ENCODE peak calls at places on chromosomes 4 and X, in ten cellular contexts. Z, K, W, T, Q, L, C, U, R and E are unnamed samples. For H3K36me3, the result is how much of the 10 kb centered on the place peaks cover.

GRCh38 chrX:144709841-144710240 is 537.5 kb upstream of the SPANXN1 start:
- DNase-seq in Z (no peak), K (no peak), W (no peak), T (no peak), Q (no peak), L (no peak), C (no peak), U (no peak), R (no peak), E (no peak)

GRCh38 chr4:133147365-133147821 is 1.7 kb upstream of the PCDH10 start:
- DNase-seq in Z (peak), K (no peak), W (no peak), T (no peak), Q (no peak), L (no peak), C (peak), U (no peak), R (no peak), E (no peak)

GRCh38 chr4:24024157-24024556 is 134.3 kb upstream of the PPARGC1A start:
- DNase-seq in Z (no peak), K (no peak), W (no peak), T (peak), Q (no peak), L (no peak), C (no peak), U (no peak), R (no peak), E (no peak)

GRCh38 chr4:161279095-161279494 is 884.7 kb downstream of the FSTL5 start:
- DNase-seq in Z (no peak), K (no peak), W (no peak), T (no peak), Q (no peak), L (no peak), C (no peak), U (no peak), R (no peak), E (no peak)

GRCh38 chr4:165748321-165748720 is 124.7 kb upstream of the TLL1 start:
- DNase-seq in Z (no peak), K (no peak), W (no peak), T (no peak), Q (no peak), L (no peak), C (no peak), U (no peak), R (no peak), E (no peak)

GRCh38 chrX:155112171-155112570 is 40.9 kb downstream of the BRCC3 start:
- DNase-seq in Z (no peak), K (no peak), W (no peak), T (no peak), Q (no peak), L (no peak), C (no peak), U (no peak), R (no peak), E (no peak)

GRCh38 chrX:74178536-74178935 is 125.4 kb upstream of the ZCCHC13 start:
- DNase-seq in Z (peak), K (no peak), W (no peak), T (no peak), Q (no peak), L (no peak), C (no peak), U (no peak), R (no peak), E (no peak)

GRCh38 chr4:110550260-110550659 is 72.6 kb downstream of the PITX2 start:
- DNase-seq in Z (no peak), K (no peak), W (no peak), T (peak), Q (no peak), L (no peak), C (peak), U (no peak), R (no peak), E (no peak)

GRCh38 chrX:9788908-9789307 is 2.7 kb downstream of the SHROOM2 start:
- DNase-seq in Z (no peak), K (no peak), W (no peak), T (peak), Q (no peak), L (no peak), C (peak), U (no peak), R (no peak), E (no peak)

GRCh38 chrX:23515028-23515427 is 152.3 kb upstream of the PRDX4 start:
- DNase-seq in Z (no peak), K (no peak), W (no peak), T (no peak), Q (no peak), L (no peak), C (no peak), U (no peak), R (no peak), E (no peak)

GRCh38 chr4:99624141-99624719 is 33.4 kb downstream of the C4orf54 start:
- DNase-seq in Z (peak), K (no peak), W (no peak), T (peak), Q (no peak), L (no peak), C (no peak), U (peak), R (no peak), E (no peak)

GRCh38 chrX:115029869-115030564 is 12.6 kb upstream of the IL13RA2 start:
- DNase-seq in Z (no peak), K (no peak), W (no peak), T (no peak), Q (no peak), L (no peak), C (no peak), U (no peak), R (no peak), E (no peak)

GRCh38 chr4:97978791-97979488 is 164.3 kb downstream of the STPG2 start:
- DNase-seq in Z (no peak), K (no peak), W (no peak), T (no peak), Q (no peak), L (no peak), C (no peak), U (no peak), R (no peak), E (no peak)

GRCh38 chr4:97987019-97987648 is 156.1 kb downstream of the STPG2 start:
- DNase-seq in Z (no peak), K (no peak), W (no peak), T (peak), Q (no peak), L (no peak), C (peak), U (no peak), R (peak), E (no peak)

GRCh38 chr4:97990409-97990808 is 152.9 kb downstream of the STPG2 start:
- DNase-seq in Z (no peak), K (no peak), W (no peak), T (no peak), Q (no peak), L (no peak), C (no peak), U (no peak), R (no peak), E (no peak)

GRCh38 chr4:97984545-97985131 is 158.6 kb downstream of the STPG2 start:
- DNase-seq in Z (peak), K (no peak), W (no peak), T (no peak), Q (no peak), L (peak), C (peak), U (no peak), R (peak), E (no peak)
- TF ChIP-seq CTCF in Z (peak), K (no peak), W (peak), T (no peak), Q (no peak), L (peak), C (peak), U (no peak), R (peak), E (peak)

DNA sequence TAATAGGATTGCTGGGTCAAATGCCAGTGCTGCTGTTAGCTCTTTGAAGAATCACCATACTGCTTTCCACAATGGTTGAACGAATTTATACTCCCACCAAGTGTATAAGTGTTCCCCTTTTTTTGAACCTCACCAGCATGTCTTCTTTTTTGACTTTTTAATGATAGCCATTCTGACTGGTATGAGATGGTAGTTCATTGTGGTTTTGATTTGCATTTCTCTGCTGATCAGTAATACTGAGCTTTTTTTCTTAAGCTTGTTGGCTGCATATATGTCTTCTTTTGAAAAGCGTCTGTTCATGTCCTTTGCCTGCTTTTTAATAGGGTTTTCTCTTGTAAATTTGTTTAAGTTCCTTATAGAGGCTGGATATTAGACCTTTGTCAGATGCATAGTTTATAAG is 14.8 kb downstream of the USP38 start:
- DNase-seq in Z (no peak), K (no peak), W (no peak), T (no peak), Q (no peak), L (no peak), C (no peak), U (no peak), R (no peak), E (no peak)
- H3K36me3 ChIP-seq in Z (half or more), K (half or more), W (half or more), T (under half), Q (under half), L (half or more), C (half or more), U (half or more), R (half or more), E (under half)

DNA sequence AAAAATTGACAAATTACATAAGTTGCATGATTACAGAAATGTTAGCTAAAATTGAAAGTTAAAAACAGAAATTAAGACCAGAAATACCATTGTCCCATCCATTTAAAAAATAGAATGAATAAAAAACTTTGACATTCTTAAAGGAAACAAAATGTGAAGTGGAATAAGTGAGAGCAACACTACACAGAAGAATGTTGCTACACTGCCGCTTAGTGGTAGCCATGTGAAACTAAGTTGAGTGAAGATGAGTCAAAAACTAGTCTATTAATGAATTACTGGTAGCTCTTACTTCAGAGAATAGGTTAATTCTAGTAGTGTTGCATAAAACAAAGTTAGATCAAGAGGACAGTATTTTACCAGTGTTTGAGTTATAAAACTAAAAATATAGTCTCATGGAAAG is 571.0 kb upstream of the KLHL4 start:
- DNase-seq in Z (peak), K (no peak), W (no peak), T (peak), Q (no peak), L (peak), C (peak), U (no peak), R (peak), E (no peak)
- TF ChIP-seq CTCF in Z (peak), K (no peak), W (peak), T (peak), Q (no peak), L (peak), C (peak), U (peak), R (peak), E (no peak)

GRCh38 chr4:73087871-73088270 is 18.4 kb upstream of the COX18 start:
- DNase-seq in Z (no peak), K (no peak), W (no peak), T (no peak), Q (no peak), L (no peak), C (no peak), U (no peak), R (no peak), E (no peak)
- H3K36me3 ChIP-seq in Z (half or more), K (half or more), W (half or more), T (under half), Q (under half), L (half or more), C (under half), U (under half), R (half or more), E (half or more)

GRCh38 chrX:15056044-15056443 is 182.8 kb downstream of the MOSPD2 start:
- DNase-seq in Z (no peak), K (no peak), W (no peak), T (no peak), Q (no peak), L (no peak), C (no peak), U (no peak), R (no peak), E (no peak)

GRCh38 chrX:15055146-15055930 is 182.1 kb downstream of the MOSPD2 start:
- DNase-seq in Z (no peak), K (no peak), W (no peak), T (no peak), Q (no peak), L (no peak), C (no peak), U (no peak), R (no peak), E (no peak)

GRCh38 chrX:15059488-15059887 is 186.3 kb downstream of the MOSPD2 start:
- DNase-seq in Z (no peak), K (no peak), W (no peak), T (no peak), Q (no peak), L (no peak), C (no peak), U (no peak), R (no peak), E (no peak)
- TF ChIP-seq CTCF in Z (peak), K (no peak), W (no peak), T (peak), Q (no peak), L (no peak), C (no peak), U (no peak), R (no peak), E (no peak)

GRCh38 chrX:68721991-68722860 is 74.8 kb downstream of the STARD8 start:
- DNase-seq in Z (no peak), K (peak), W (no peak), T (no peak), Q (no peak), L (no peak), C (no peak), U (peak), R (no peak), E (no peak)
- H3K36me3 ChIP-seq in Z (under half), K (under half), W (under half), T (under half), Q (under half), L (under half), C (under half), U (under half), R (under half), E (under half)